ENCODE peak calls at places on chromosome 9, in nine cellular contexts. One of them, this sample, is unnamed.

GRCh38 chr9:119322137-119322695 is 47.0 kb downstream of the BRINP1 start:
- DNase-seq in tibial nerve: no peak
- DNase-seq in aorta: peak; percentile 68
- DNase-seq in PC-9: no peak
- DNase-seq in prostate gland: no peak
- DNase-seq in neural progenitor cell: no peak
- DNase-seq in astrocyte: peak; percentile 6
- DNase-seq in cardiac muscle cell: no peak
- DNase-seq in endodermal cell: no peak
- DNase-seq in this sample: no peak

GRCh38 chr9:91043041-91043740 is 241.6 kb downstream of the SYK start:
- DNase-seq in aorta: no peak
- DNase-seq in neural progenitor cell: no peak
- DNase-seq in prostate gland: no peak
- DNase-seq in cardiac muscle cell: no peak
- DNase-seq in astrocyte: no peak
- DNase-seq in tibial nerve: no peak
- DNase-seq in endodermal cell: no peak
- DNase-seq in PC-9: no peak
- DNase-seq in this sample: no peak

GRCh38 chr9:122695696-122696095 is 20.8 kb downstream of the OR1L3 start:
- DNase-seq in endodermal cell: no peak
- DNase-seq in prostate gland: no peak
- DNase-seq in astrocyte: no peak
- DNase-seq in cardiac muscle cell: no peak
- DNase-seq in tibial nerve: no peak
- DNase-seq in neural progenitor cell: no peak
- DNase-seq in aorta: no peak
- DNase-seq in PC-9: no peak
- DNase-seq in this sample: no peak

GRCh38 chr9:31071606-31072286 is 1312.7 kb upstream of the ACO1 start:
- DNase-seq in endodermal cell: no peak
- DNase-seq in tibial nerve: no peak
- DNase-seq in prostate gland: no peak
- DNase-seq in cardiac muscle cell: no peak
- DNase-seq in aorta: no peak
- DNase-seq in neural progenitor cell: no peak
- DNase-seq in astrocyte: no peak
- DNase-seq in PC-9: no peak
- DNase-seq in this sample: no peak

GRCh38 chr9:127368852-127369402 is 28.0 kb upstream of the SLC2A8 start:
- DNase-seq in astrocyte: no peak
- DNase-seq in aorta: no peak
- DNase-seq in PC-9: no peak
- DNase-seq in cardiac muscle cell: no peak
- DNase-seq in endodermal cell: no peak
- DNase-seq in neural progenitor cell: no peak
- DNase-seq in tibial nerve: no peak
- DNase-seq in prostate gland: no peak
- DNase-seq in this sample: no peak

GRCh38 chr9:138066049-138066448 is 188.5 kb downstream of the CACNA1B start:
- DNase-seq in tibial nerve: no peak
- DNase-seq in neural progenitor cell: peak; percentile 18
- DNase-seq in PC-9: no peak
- DNase-seq in astrocyte: no peak
- DNase-seq in endodermal cell: peak; percentile 74
- DNase-seq in prostate gland: no peak
- DNase-seq in cardiac muscle cell: no peak
- DNase-seq in aorta: no peak
- DNase-seq in this sample: no peak

GRCh38 chr9:72592501-72593403 is 71.3 kb downstream of the TMC1 start:
- DNase-seq in endodermal cell: peak; percentile 56
- DNase-seq in aorta: no peak
- DNase-seq in astrocyte: peak; percentile 36
- DNase-seq in cardiac muscle cell: peak; percentile 79
- DNase-seq in PC-9: peak; percentile 37
- DNase-seq in tibial nerve: peak; percentile 62
- DNase-seq in prostate gland: peak; percentile 62
- DNase-seq in neural progenitor cell: peak; percentile 73
- DNase-seq in this sample: peak; percentile 52

GRCh38 chr9:15295761-15296405 is 11.1 kb downstream of the TTC39B start:
- DNase-seq in PC-9: no peak
- DNase-seq in prostate gland: no peak
- DNase-seq in neural progenitor cell: no peak
- DNase-seq in cardiac muscle cell: peak; percentile 63
- DNase-seq in aorta: no peak
- DNase-seq in endodermal cell: no peak
- DNase-seq in astrocyte: peak; percentile 84
- DNase-seq in tibial nerve: no peak
- DNase-seq in this sample: peak; percentile 62

GRCh38 chr9:84668204-84669007 is 1.1 kb upstream of the NTRK2 start:
- DNase-seq in cardiac muscle cell: peak; percentile 60
- DNase-seq in astrocyte: peak; percentile 43
- DNase-seq in aorta: peak; percentile 70
- DNase-seq in tibial nerve: peak; percentile 75
- DNase-seq in prostate gland: no peak
- DNase-seq in neural progenitor cell: peak; percentile 95
- DNase-seq in endodermal cell: peak; percentile 95
- DNase-seq in PC-9: peak; percentile 4
- DNase-seq in this sample: peak; percentile 27

GRCh38 chr9:93670208-93671029 is 94.0 kb downstream of the PHF2 start:
- DNase-seq in PC-9: no peak
- DNase-seq in endodermal cell: peak; percentile 29
- DNase-seq in prostate gland: no peak
- DNase-seq in aorta: peak; percentile 53
- DNase-seq in neural progenitor cell: no peak
- DNase-seq in tibial nerve: no peak
- DNase-seq in cardiac muscle cell: peak; percentile 63
- DNase-seq in astrocyte: no peak
- DNase-seq in this sample: no peak

GRCh38 chr9:33346564-33346963 is 55.8 kb downstream of the AQP7 start:
- DNase-seq in neural progenitor cell: no peak
- DNase-seq in aorta: no peak
- DNase-seq in PC-9: no peak
- DNase-seq in prostate gland: no peak
- DNase-seq in astrocyte: no peak
- DNase-seq in endodermal cell: no peak
- DNase-seq in cardiac muscle cell: peak; percentile 19
- DNase-seq in tibial nerve: no peak
- DNase-seq in this sample: no peak

GRCh38 chr9:86947146-86948081 is at the start of gene GAS1:
- DNase-seq in endodermal cell: peak; percentile 95
- DNase-seq in neural progenitor cell: peak; percentile 98
- DNase-seq in cardiac muscle cell: peak; percentile 99
- DNase-seq in astrocyte: peak; percentile 89
- DNase-seq in prostate gland: peak; percentile 90
- DNase-seq in PC-9: peak; percentile 38
- DNase-seq in aorta: peak; percentile 95
- DNase-seq in tibial nerve: peak; percentile 77
- DNase-seq in this sample: peak; percentile 33

GRCh38 chr9:69578026-69578425 is 94.1 kb downstream of the APBA1 start:
- DNase-seq in astrocyte: no peak
- DNase-seq in neural progenitor cell: no peak
- DNase-seq in cardiac muscle cell: no peak
- DNase-seq in endodermal cell: no peak
- DNase-seq in tibial nerve: no peak
- DNase-seq in aorta: peak; percentile 51
- DNase-seq in prostate gland: no peak
- DNase-seq in PC-9: no peak
- DNase-seq in this sample: no peak

GRCh38 chr9:135017916-135018915 is 69.3 kb upstream of the OLFM1 start:
- DNase-seq in PC-9: no peak
- DNase-seq in aorta: no peak
- DNase-seq in neural progenitor cell: no peak
- DNase-seq in endodermal cell: no peak
- DNase-seq in prostate gland: no peak
- DNase-seq in astrocyte: no peak
- DNase-seq in cardiac muscle cell: no peak
- DNase-seq in tibial nerve: no peak
- DNase-seq in this sample: no peak

GRCh38 chr9:117411547-117411946 is 3.3 kb downstream of the ASTN2 start:
- DNase-seq in cardiac muscle cell: peak; percentile 35
- DNase-seq in aorta: no peak
- DNase-seq in tibial nerve: peak; percentile 22
- DNase-seq in neural progenitor cell: peak; percentile 85
- DNase-seq in endodermal cell: peak; percentile 91
- DNase-seq in prostate gland: peak; percentile 67
- DNase-seq in PC-9: no peak
- DNase-seq in astrocyte: no peak
- DNase-seq in this sample: no peak

GRCh38 chr9:37187713-37188439 is 67.5 kb downstream of the ZCCHC7 start:
- DNase-seq in PC-9: no peak
- DNase-seq in endodermal cell: no peak
- DNase-seq in tibial nerve: no peak
- DNase-seq in prostate gland: no peak
- DNase-seq in astrocyte: no peak
- DNase-seq in aorta: no peak
- DNase-seq in neural progenitor cell: no peak
- DNase-seq in cardiac muscle cell: no peak
- DNase-seq in this sample: no peak

GRCh38 chr9:136355616-136356557 is 7.7 kb downstream of the DNLZ start:
- DNase-seq in aorta: no peak
- DNase-seq in prostate gland: no peak
- DNase-seq in cardiac muscle cell: no peak
- DNase-seq in tibial nerve: no peak
- DNase-seq in neural progenitor cell: no peak
- DNase-seq in astrocyte: no peak
- DNase-seq in PC-9: no peak
- DNase-seq in endodermal cell: no peak
- DNase-seq in this sample: no peak
- H3K4me3 ChIP-seq in aorta: no peak overlapping the region
- H3K4me3 ChIP-seq in prostate gland: no peak overlapping the region
- H3K4me3 ChIP-seq in cardiac muscle cell: no peak overlapping the region
- H3K4me3 ChIP-seq in tibial nerve: no peak overlapping the region
- H3K4me3 ChIP-seq in neural progenitor cell: no peak overlapping the region
- H3K4me3 ChIP-seq in astrocyte: no peak overlapping the region
- H3K4me3 ChIP-seq in PC-9: no peak overlapping the region
- H3K4me3 ChIP-seq in endodermal cell: no peak overlapping the region
- H3K4me3 ChIP-seq in this sample: no peak overlapping the region

GRCh38 chr9:111542497-111543254 is 17.7 kb downstream of the ZNF483 start:
- DNase-seq in astrocyte: no peak
- DNase-seq in PC-9: no peak
- DNase-seq in aorta: no peak
- DNase-seq in neural progenitor cell: no peak
- DNase-seq in tibial nerve: no peak
- DNase-seq in prostate gland: no peak
- DNase-seq in cardiac muscle cell: no peak
- DNase-seq in endodermal cell: no peak
- DNase-seq in this sample: no peak
- H3K9me3 ChIP-seq in astrocyte: peaks cover 34% of the 10 kb centered on the region
- H3K9me3 ChIP-seq in PC-9: peaks cover 69% of the 10 kb centered on the region
- H3K9me3 ChIP-seq in aorta: peaks cover 17% of the 10 kb centered on the region
- H3K9me3 ChIP-seq in neural progenitor cell: peaks cover 79% of the 10 kb centered on the region
- H3K9me3 ChIP-seq in tibial nerve: peaks cover 98% of the 10 kb centered on the region
- H3K9me3 ChIP-seq in prostate gland: peaks cover 12% of the 10 kb centered on the region
- H3K9me3 ChIP-seq in cardiac muscle cell: peaks cover 14% of the 10 kb centered on the region
- H3K9me3 ChIP-seq in endodermal cell: peaks cover 100% of the 10 kb centered on the region
- H3K9me3 ChIP-seq in this sample: peaks cover 80% of the 10 kb centered on the region

DNA sequence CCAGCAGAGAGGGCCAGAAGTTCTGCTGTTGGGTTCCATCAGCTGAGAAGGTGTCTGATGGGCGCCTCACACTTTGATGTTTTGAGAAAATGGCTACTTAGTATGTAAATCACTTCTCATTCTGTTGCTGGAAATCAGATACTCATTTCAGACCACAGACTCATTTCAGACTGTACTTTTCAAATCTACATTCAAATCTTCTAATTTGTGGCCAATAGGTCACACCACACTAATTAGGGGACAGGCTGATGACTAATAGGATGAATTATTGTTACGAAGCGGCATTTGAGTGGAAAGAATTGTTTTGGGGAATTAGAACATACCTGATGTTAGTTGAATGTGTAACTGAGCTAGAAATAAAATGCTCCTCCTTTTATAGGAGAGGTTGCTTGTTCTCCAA is 13.2 kb downstream of the MTAP start:
- DNase-seq in endodermal cell: no peak
- DNase-seq in aorta: no peak
- DNase-seq in cardiac muscle cell: no peak
- DNase-seq in PC-9: no peak
- DNase-seq in neural progenitor cell: no peak
- DNase-seq in astrocyte: no peak
- DNase-seq in tibial nerve: no peak
- DNase-seq in prostate gland: no peak
- DNase-seq in this sample: no peak
- H3K36me3 ChIP-seq in endodermal cell: peaks cover 59% of the 10 kb centered on the region
- H3K36me3 ChIP-seq in aorta: peaks cover 12% of the 10 kb centered on the region
- H3K36me3 ChIP-seq in cardiac muscle cell: peaks cover 18% of the 10 kb centered on the region
- H3K36me3 ChIP-seq in PC-9: peaks cover 29% of the 10 kb centered on the region
- H3K36me3 ChIP-seq in neural progenitor cell: peaks cover 12% of the 10 kb centered on the region
- H3K36me3 ChIP-seq in astrocyte: peaks cover 40% of the 10 kb centered on the region
- H3K36me3 ChIP-seq in tibial nerve: peaks cover 68% of the 10 kb centered on the region
- H3K36me3 ChIP-seq in prostate gland: no peaks in the 10 kb centered on the region
- H3K36me3 ChIP-seq in this sample: peaks cover 46% of the 10 kb centered on the region

GRCh38 chr9:94906181-94906580 is 179.7 kb downstream of the AOPEP start:
- DNase-seq in prostate gland: no peak
- DNase-seq in cardiac muscle cell: no peak
- DNase-seq in aorta: no peak
- DNase-seq in PC-9: no peak
- DNase-seq in neural progenitor cell: no peak
- DNase-seq in astrocyte: no peak
- DNase-seq in tibial nerve: no peak
- DNase-seq in endodermal cell: no peak
- DNase-seq in this sample: no peak

GRCh38 chr9:94904806-94905205 is 178.3 kb downstream of the AOPEP start:
- DNase-seq in tibial nerve: no peak
- DNase-seq in astrocyte: no peak
- DNase-seq in neural progenitor cell: no peak
- DNase-seq in prostate gland: no peak
- DNase-seq in cardiac muscle cell: no peak
- DNase-seq in aorta: no peak
- DNase-seq in endodermal cell: no peak
- DNase-seq in PC-9: no peak
- DNase-seq in this sample: no peak

GRCh38 chr9:94906713-94907112 is 180.2 kb downstream of the AOPEP start:
- DNase-seq in prostate gland: no peak
- DNase-seq in PC-9: no peak
- DNase-seq in cardiac muscle cell: no peak
- DNase-seq in astrocyte: no peak
- DNase-seq in endodermal cell: no peak
- DNase-seq in neural progenitor cell: no peak
- DNase-seq in tibial nerve: no peak
- DNase-seq in aorta: no peak
- DNase-seq in this sample: no peak

GRCh38 chr9:94905606-94906005 is 179.1 kb downstream of the AOPEP start:
- DNase-seq in astrocyte: no peak
- DNase-seq in PC-9: no peak
- DNase-seq in neural progenitor cell: no peak
- DNase-seq in cardiac muscle cell: no peak
- DNase-seq in prostate gland: no peak
- DNase-seq in endodermal cell: no peak
- DNase-seq in aorta: no peak
- DNase-seq in tibial nerve: no peak
- DNase-seq in this sample: no peak

GRCh38 chr9:94903961-94904421 is 177.5 kb downstream of the AOPEP start:
- DNase-seq in astrocyte: peak; percentile 66
- DNase-seq in endodermal cell: no peak
- DNase-seq in cardiac muscle cell: no peak
- DNase-seq in aorta: no peak
- DNase-seq in prostate gland: no peak
- DNase-seq in PC-9: no peak
- DNase-seq in tibial nerve: no peak
- DNase-seq in neural progenitor cell: no peak
- DNase-seq in this sample: no peak
- H3K4me3 ChIP-seq in astrocyte: no peak overlapping the region
- H3K4me3 ChIP-seq in endodermal cell: no peak overlapping the region
- H3K4me3 ChIP-seq in cardiac muscle cell: no peak overlapping the region
- H3K4me3 ChIP-seq in aorta: no peak overlapping the region
- H3K4me3 ChIP-seq in prostate gland: no peak overlapping the region
- H3K4me3 ChIP-seq in PC-9: no peak overlapping the region
- H3K4me3 ChIP-seq in tibial nerve: no peak overlapping the region
- H3K4me3 ChIP-seq in neural progenitor cell: no peak overlapping the region
- H3K4me3 ChIP-seq in this sample: no peak overlapping the region

GRCh38 chr9:38358390-38359296 is 33.9 kb upstream of the ALDH1B1 start:
- DNase-seq in aorta: no peak
- DNase-seq in astrocyte: peak; percentile 23
- DNase-seq in cardiac muscle cell: no peak
- DNase-seq in PC-9: no peak
- DNase-seq in endodermal cell: no peak
- DNase-seq in neural progenitor cell: no peak
- DNase-seq in tibial nerve: no peak
- DNase-seq in prostate gland: no peak
- DNase-seq in this sample: no peak
- H3K9me3 ChIP-seq in aorta: no peaks in the 10 kb centered on the region
- H3K9me3 ChIP-seq in astrocyte: no peaks in the 10 kb centered on the region
- H3K9me3 ChIP-seq in cardiac muscle cell: no peaks in the 10 kb centered on the region
- H3K9me3 ChIP-seq in PC-9: no peaks in the 10 kb centered on the region
- H3K9me3 ChIP-seq in endodermal cell: peaks cover 6% of the 10 kb centered on the region
- H3K9me3 ChIP-seq in neural progenitor cell: no peaks in the 10 kb centered on the region
- H3K9me3 ChIP-seq in tibial nerve: no peaks in the 10 kb centered on the region
- H3K9me3 ChIP-seq in prostate gland: no peaks in the 10 kb centered on the region
- H3K9me3 ChIP-seq in this sample: no peaks in the 10 kb centered on the region

This sample was measured in CD4-positive, CD25-positive, alpha-beta regulatory T cell.